ENCODE peak calls at places on chromosomes 5 and 9, in seven cellular contexts. Q is endothelial cell, U is H1, P is psoas muscle, B is GM13977, I is lower leg skin, V is osteocyte. Z is an unnamed sample.

GRCh38 chr9:131739192-131739961 is 499 bp downstream of the RAPGEF1 start:
- DNase-seq in V (no peak), Q (no peak), P (peak), B (peak), I (no peak), U (no peak), Z (peak)

GRCh38 chr5:42005561-42006153 is 80.6 kb downstream of the FBXO4 start:
- DNase-seq in V (no peak), P (no peak), Q (no peak), U (no peak), I (no peak), B (peak), Z (peak)

GRCh38 chr5:122500245-122501086 is 188.4 kb downstream of the SNCAIP start:
- DNase-seq in I (no peak), Q (peak), U (peak), B (peak), V (no peak), P (no peak), Z (peak)

GRCh38 chr5:180723936-180724335 is 15.9 kb downstream of the OR2Y1 start:
- DNase-seq in V (no peak), Q (no peak), I (no peak), P (no peak), U (no peak), B (no peak), Z (no peak)

GRCh38 chr5:22835630-22836029 is 17.5 kb downstream of the CDH12 start:
- DNase-seq in U (no peak), B (no peak), I (no peak), P (no peak), V (no peak), Q (no peak), Z (no peak)

GRCh38 chr5:135930949-135931295 is 23.9 kb downstream of the LECT2 start:
- DNase-seq in U (no peak), I (no peak), Q (peak), B (no peak), V (no peak), P (no peak), Z (no peak)

GRCh38 chr9:91144782-91145181 is 216.9 kb downstream of the AUH start:
- DNase-seq in B (no peak), U (no peak), P (no peak), Q (no peak), V (no peak), I (no peak), Z (no peak)

GRCh38 chr5:38968665-38969064 is 105.5 kb downstream of the RICTOR start:
- DNase-seq in U (no peak), V (no peak), B (no peak), Q (no peak), P (no peak), I (no peak), Z (no peak)

GRCh38 chr9:111287127-111287526 is 42.9 kb downstream of the OR2K2 start:
- DNase-seq in B (no peak), V (no peak), Q (no peak), U (no peak), P (no peak), I (no peak), Z (no peak)

GRCh38 chr9:106682420-106682819 is 180.5 kb upstream of the ZNF462 start:
- DNase-seq in P (no peak), B (no peak), V (no peak), U (no peak), Q (no peak), I (no peak), Z (no peak)

GRCh38 chr5:58579781-58580180 is 3.1 kb upstream of the RAB3C start:
- DNase-seq in P (no peak), U (no peak), I (no peak), B (no peak), Q (no peak), V (no peak), Z (no peak)

GRCh38 chr5:37044120-37044519 is 167.6 kb downstream of the NIPBL start:
- DNase-seq in V (no peak), P (no peak), B (no peak), I (no peak), Q (no peak), U (no peak), Z (no peak)

GRCh38 chr9:86500667-86501435 is 146.6 kb upstream of the TUT7 start:
- DNase-seq in Q (no peak), U (no peak), V (no peak), B (no peak), P (no peak), I (peak), Z (no peak)

GRCh38 chr5:174520420-174521396 is 203.7 kb upstream of the MSX2 start:
- DNase-seq in B (no peak), I (no peak), Q (no peak), U (peak), P (no peak), V (no peak), Z (no peak)
- TF ChIP-seq CTCF in B (no peak), I (no peak), Q (no peak), U (no peak), P (no peak), V (no peak), Z (no peak)

GRCh38 chr5:116769470-116769869 is 194.8 kb upstream of the SEMA6A start:
- DNase-seq in B (no peak), V (no peak), P (no peak), Q (no peak), I (no peak), U (no peak), Z (no peak)

GRCh38 chr5:116771466-116772151 is 197.0 kb upstream of the SEMA6A start:
- DNase-seq in V (no peak), Q (peak), I (peak), B (no peak), P (peak), U (no peak), Z (no peak)

GRCh38 chr5:116772152-116772501 is 197.5 kb upstream of the SEMA6A start:
- DNase-seq in V (no peak), Q (no peak), I (no peak), U (no peak), P (no peak), B (no peak), Z (no peak)

GRCh38 chr5:116778015-116778414 is 203.4 kb upstream of the SEMA6A start:
- DNase-seq in V (no peak), I (no peak), P (no peak), U (no peak), Q (peak), B (no peak), Z (peak)

GRCh38 chr5:116773926-116774325 is 199.3 kb upstream of the SEMA6A start:
- DNase-seq in V (no peak), U (no peak), I (no peak), Q (no peak), P (no peak), B (no peak), Z (no peak)
- TF ChIP-seq CTCF in V (no peak), U (no peak), I (no peak), Q (no peak), P (no peak), B (no peak), Z (no peak)

DNA sequence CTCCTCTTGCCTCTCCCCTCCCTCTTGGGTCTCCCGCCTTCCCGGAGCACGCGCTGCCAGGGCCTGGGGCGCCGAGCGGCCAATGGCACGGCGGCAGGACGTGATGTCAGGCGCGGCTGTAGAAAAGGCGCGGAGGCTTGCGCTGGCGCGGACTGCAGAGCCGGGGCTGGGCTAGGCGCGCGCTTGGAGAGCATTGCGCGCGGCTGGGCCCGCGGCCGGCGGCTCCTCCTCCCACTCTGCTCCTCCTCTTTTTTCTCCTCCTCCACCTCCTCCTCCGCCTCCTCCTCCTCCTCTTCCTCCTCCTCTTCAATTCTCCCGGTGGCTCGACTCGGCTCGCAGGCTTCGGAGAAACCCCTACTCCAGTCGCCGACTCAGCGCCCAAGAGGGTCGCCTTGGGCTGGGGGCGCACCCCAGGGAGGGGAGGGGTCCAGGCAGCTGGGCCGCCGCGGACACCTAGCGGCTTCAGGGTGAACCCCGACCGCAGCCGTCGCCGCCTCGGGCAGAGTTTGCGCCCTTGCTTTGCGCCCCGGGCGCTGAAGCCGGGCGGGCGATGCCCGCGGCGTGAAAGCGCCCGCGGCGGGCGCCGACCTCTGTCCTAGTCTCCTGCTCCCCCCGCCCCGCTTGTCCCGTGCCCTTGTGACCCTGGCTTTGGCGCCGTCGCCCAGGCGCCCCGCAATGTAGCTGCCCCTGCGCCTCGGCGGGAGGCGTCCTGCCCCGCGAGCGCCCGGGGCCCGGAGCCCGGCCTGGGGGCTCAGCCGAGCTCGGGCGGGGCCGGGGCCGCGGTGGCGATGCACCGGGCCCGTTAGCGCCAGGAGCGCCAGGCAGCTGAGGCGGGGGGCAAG is at the start of gene LHX2:
- DNase-seq in P (peak), Q (peak), I (no peak), B (peak), U (peak), V (no peak), Z (peak)
- TF ChIP-seq CTCF in P (no peak), Q (no peak), I (no peak), B (peak), U (peak), V (no peak), Z (no peak)

DNA sequence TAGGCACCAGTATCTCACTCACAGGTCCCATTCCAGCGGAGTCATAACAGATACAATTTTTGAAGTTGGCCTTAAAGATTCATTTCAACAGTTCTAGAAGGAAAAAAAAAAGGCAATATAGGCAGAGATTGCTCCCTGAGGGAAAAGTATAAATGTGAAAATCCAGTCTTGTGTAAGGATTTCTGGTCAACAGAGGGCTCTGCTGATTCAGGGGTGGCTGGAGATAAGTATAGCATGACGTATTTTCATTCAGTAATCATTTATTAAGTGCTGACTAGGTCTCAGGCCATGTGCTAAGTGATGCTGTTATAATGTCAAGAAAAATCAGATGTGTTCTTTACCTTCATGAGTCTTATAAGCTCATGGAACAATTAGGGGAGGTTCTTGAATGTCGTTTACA is 377.3 kb upstream of the MEF2C start:
- DNase-seq in V (no peak), U (no peak), P (no peak), Q (no peak), I (no peak), B (no peak), Z (no peak)
- TF ChIP-seq CTCF in V (peak), U (no peak), P (no peak), Q (no peak), I (no peak), B (no peak), Z (no peak)

GRCh38 chr5:25119654-25120053 is 474.9 kb upstream of the CDH10 start:
- DNase-seq in V (no peak), U (no peak), I (no peak), Q (no peak), B (peak), P (no peak), Z (peak)
- TF ChIP-seq CTCF in V (peak), U (peak), I (no peak), Q (peak), B (peak), P (no peak), Z (no peak)

GRCh38 chr5:171272996-171273970 is 35.8 kb upstream of the TLX3 start:
- DNase-seq in B (peak), V (no peak), U (peak), I (no peak), Q (peak), P (no peak), Z (peak)
- TF ChIP-seq CTCF in B (peak), V (peak), U (peak), I (no peak), Q (no peak), P (no peak), Z (peak)

DNA sequence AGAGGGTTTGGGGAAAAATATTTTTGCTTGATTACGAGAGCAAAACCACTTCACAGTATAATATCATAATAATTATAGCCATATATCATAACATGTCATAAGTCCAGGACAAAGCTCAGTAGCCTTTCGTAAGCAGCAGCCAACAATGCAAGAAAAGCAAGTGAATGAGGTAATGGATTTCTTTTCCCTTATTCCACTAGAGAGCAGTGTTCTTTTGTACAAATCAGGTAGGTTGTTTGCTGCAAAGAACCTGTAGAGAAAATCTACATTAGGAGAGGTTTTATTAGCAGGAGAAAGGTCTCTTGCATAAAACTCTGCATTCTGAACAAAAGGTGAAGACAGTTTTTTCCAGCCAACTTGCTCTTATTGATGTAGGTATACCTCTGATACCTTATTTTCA is 1033.4 kb downstream of the TLE4 start:
- DNase-seq in I (no peak), B (no peak), V (no peak), U (no peak), P (no peak), Q (no peak), Z (no peak)
- TF ChIP-seq CTCF in I (no peak), B (no peak), V (peak), U (peak), P (peak), Q (no peak), Z (no peak)

GRCh38 chr9:114913217-114913616 is 17.2 kb downstream of the TNFSF8 start:
- DNase-seq in Q (no peak), B (no peak), U (no peak), I (no peak), V (no peak), P (no peak), Z (no peak)

GRCh38 chr9:114909657-114910056 is 20.7 kb downstream of the TNFSF8 start:
- DNase-seq in Q (no peak), U (no peak), P (no peak), B (no peak), I (no peak), V (no peak), Z (no peak)

GRCh38 chr9:114911167-114911821 is 19.1 kb downstream of the TNFSF8 start:
- DNase-seq in P (no peak), B (no peak), I (no peak), Q (peak), U (no peak), V (peak), Z (no peak)

GRCh38 chr9:114910541-114910940 is 19.9 kb downstream of the TNFSF8 start:
- DNase-seq in V (no peak), U (no peak), I (no peak), Q (no peak), B (no peak), P (no peak), Z (no peak)

DNA sequence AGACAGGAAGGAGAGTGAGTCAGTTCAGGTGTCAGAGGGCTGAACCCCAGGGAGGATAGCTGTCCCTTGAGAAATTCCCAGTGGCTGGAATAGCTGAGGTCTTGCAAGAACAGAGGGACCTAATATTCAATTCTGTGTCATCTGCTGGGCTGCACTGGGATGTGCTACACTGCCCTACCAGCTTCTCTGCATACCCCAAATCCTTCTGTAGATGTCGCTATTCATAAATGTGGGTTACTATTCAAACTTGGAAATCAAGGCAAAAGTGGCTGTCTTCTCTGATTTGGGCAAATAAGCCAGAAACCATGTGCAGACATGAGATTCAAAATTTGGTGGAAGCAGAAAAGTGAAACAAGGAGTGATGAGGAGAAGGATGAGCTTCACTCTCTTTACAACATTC is 16.3 kb downstream of the TNFSF8 start:
- DNase-seq in P (no peak), I (no peak), V (no peak), U (no peak), Q (no peak), B (no peak), Z (no peak)
- TF ChIP-seq CTCF in P (no peak), I (no peak), V (peak), U (peak), Q (peak), B (peak), Z (peak)

GRCh38 chr9:129612815-129613519 is 7.9 kb downstream of the C9orf50 start:
- DNase-seq in P (no peak), I (no peak), V (no peak), B (no peak), Q (no peak), U (no peak), Z (no peak)

GRCh38 chr9:129611302-129611800 is 9.6 kb downstream of the C9orf50 start:
- DNase-seq in U (no peak), P (no peak), V (no peak), I (no peak), Q (no peak), B (no peak), Z (no peak)

GRCh38 chr9:129613520-129614175 is 7.3 kb downstream of the C9orf50 start:
- DNase-seq in P (no peak), B (no peak), Q (no peak), U (no peak), I (no peak), V (no peak), Z (no peak)

GRCh38 chr9:129610473-129611301 is 10.2 kb downstream of the C9orf50 start:
- DNase-seq in B (peak), I (no peak), V (peak), U (no peak), Q (peak), P (peak), Z (peak)

GRCh38 chr9:129612123-129612522 is 8.8 kb downstream of the C9orf50 start:
- DNase-seq in I (no peak), Q (no peak), U (no peak), V (no peak), P (no peak), B (no peak), Z (no peak)
- TF ChIP-seq CTCF in I (no peak), Q (no peak), U (peak), V (no peak), P (no peak), B (no peak), Z (no peak)